ENCODE peak calls at places on chromosomes 16 and 17, in six cellular contexts. Q is CD8-positive, alpha-beta memory T cell; Z is gastrocnemius medialis; T is CD8-positive, alpha-beta T cell; W is mucosa of descending colon; H is ovary. U is an unnamed sample. For H3K9me3 and H3K36me3, the result is how much of the 10 kb centered on the place peaks cover.

GRCh38 chr17:17886747-17887146 is 50.0 kb upstream of the SREBF1 start:
- DNase-seq in W (no peak), H (no peak), Q (no peak), Z (peak), T (no peak), U (no peak)

GRCh38 chr17:5560361-5560988 is 23.8 kb downstream of the NLRP1 start:
- DNase-seq in T (no peak), Z (no peak), H (no peak), W (no peak), Q (no peak), U (no peak)

GRCh38 chr17:44523672-44523972 is 20.4 kb upstream of the GPATCH8 start:
- DNase-seq in Z (no peak), Q (no peak), H (no peak), W (no peak), T (no peak), U (no peak)

GRCh38 chr17:75922173-75922961 is 17.7 kb upstream of the MRPL38 start:
- DNase-seq in W (no peak), Z (no peak), H (no peak), T (no peak), Q (peak), U (no peak)

GRCh38 chr17:30922235-30922993 is 669 bp downstream of the ADAP2 start:
- DNase-seq in W (peak), H (no peak), Z (no peak), T (no peak), Q (no peak), U (no peak)

GRCh38 chr16:67530013-67530939 is 1.6 kb downstream of the RIPOR1 start:
- DNase-seq in Z (peak), Q (peak), H (peak), W (peak), T (peak), U (peak)

GRCh38 chr17:38352245-38353083 is 820 bp downstream of the SOCS7 start:
- DNase-seq in H (no peak), T (no peak), Q (no peak), W (peak), Z (no peak), U (peak)

GRCh38 chr17:2710804-2711607 is 558 bp downstream of the CLUH start:
- DNase-seq in Q (no peak), Z (peak), W (peak), H (peak), T (peak), U (no peak)

GRCh38 chr16:19086322-19087199 is 19.1 kb downstream of the COQ7 start:
- DNase-seq in Z (peak), Q (peak), W (peak), H (peak), T (peak), U (peak)

GRCh38 chr16:20309786-20310185 is 17.5 kb downstream of the GP2 start:
- DNase-seq in Z (no peak), H (no peak), W (no peak), Q (no peak), T (no peak), U (no peak)

GRCh38 chr16:50308237-50308965 is 42.0 kb downstream of the ADCY7 start:
- DNase-seq in H (no peak), Q (peak), T (no peak), Z (peak), W (peak), U (no peak)

GRCh38 chr16:49179714-49180330 is 101.8 kb downstream of the CBLN1 start:
- DNase-seq in Z (no peak), T (no peak), Q (no peak), W (peak), H (no peak), U (peak)

GRCh38 chr17:63571632-63572310 is 21.5 kb downstream of the DCAF7 start:
- DNase-seq in Z (no peak), H (no peak), T (no peak), W (no peak), Q (no peak), U (no peak)

GRCh38 chr16:12530291-12530690 is 273.4 kb downstream of the CPPED1 start:
- DNase-seq in T (no peak), Z (no peak), Q (no peak), W (no peak), H (no peak), U (no peak)

GRCh38 chr17:41772586-41773189 is 13.8 kb downstream of the JUP start:
- DNase-seq in Z (no peak), W (peak), H (no peak), Q (no peak), T (no peak), U (no peak)

DNA sequence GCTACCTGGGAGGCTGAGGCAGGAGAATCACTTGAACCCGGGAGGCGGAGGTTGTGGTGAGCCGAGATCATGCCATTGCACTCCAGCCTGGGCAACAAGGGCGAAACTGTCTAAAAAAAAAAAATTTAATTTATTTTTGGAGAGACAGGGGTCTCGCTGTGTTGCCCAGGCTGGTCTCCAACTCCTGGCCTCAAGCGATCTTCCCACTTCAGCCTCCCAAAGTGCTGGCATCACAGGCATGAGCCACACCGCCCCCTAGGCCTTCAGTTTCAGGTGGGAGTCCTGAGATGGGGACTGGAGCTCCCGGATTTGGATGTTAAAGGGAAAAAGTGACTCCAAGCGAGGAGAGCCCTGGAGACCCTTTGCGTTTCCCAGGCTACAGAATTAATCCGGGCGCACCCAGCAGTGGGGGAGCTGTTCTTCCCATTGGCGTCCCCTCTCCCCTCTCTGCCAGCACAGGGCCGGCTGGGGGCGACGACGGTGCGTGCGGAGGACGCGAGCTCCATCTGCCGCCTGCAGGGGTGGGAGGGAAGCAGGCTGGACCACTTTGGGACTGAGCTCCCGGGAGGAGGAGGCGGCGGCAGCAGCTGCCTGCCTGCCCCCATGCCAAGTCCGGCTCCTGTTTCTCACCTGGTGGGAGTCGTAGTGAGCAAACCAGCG is 49.3 kb upstream of the USP7 start:
- DNase-seq in Z (no peak), Q (no peak), H (no peak), T (no peak), W (no peak), U (no peak)
- H3K9me3 ChIP-seq in Z (under half), Q (under half), H (under half), T (under half), W (under half), U (under half)

GRCh38 chr16:85573045-85573695 is 40.0 kb upstream of the GSE1 start:
- DNase-seq in H (no peak), Q (no peak), Z (no peak), W (no peak), T (no peak), U (no peak)

GRCh38 chr16:85570735-85571562 is 42.2 kb upstream of the GSE1 start:
- DNase-seq in T (peak), H (no peak), Q (peak), Z (no peak), W (peak), U (no peak)

GRCh38 chr16:85571813-85572619 is 41.1 kb upstream of the GSE1 start:
- DNase-seq in W (no peak), Z (no peak), Q (no peak), H (no peak), T (no peak), U (no peak)

GRCh38 chr16:85570213-85570734 is 42.8 kb upstream of the GSE1 start:
- DNase-seq in W (peak), H (no peak), T (peak), Q (peak), Z (no peak), U (no peak)

DNA sequence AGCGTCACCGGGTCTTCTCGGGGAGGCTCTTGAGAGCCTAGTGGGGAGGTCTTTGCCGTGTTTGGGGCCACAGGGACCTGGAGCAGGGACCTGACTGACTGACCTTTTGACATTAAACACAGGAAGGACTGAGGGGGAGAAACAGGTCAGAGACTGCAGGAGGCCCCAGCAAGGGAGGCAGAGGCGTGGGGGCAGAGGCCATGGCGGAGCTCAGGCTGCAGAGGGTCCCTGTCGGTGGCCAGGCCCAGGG is 41.6 kb upstream of the GSE1 start:
- DNase-seq in H (no peak), W (peak), Q (no peak), Z (no peak), T (no peak), U (no peak)
- H3K4me3 ChIP-seq in H (no peak), W (no peak), Q (peak), Z (no peak), T (no peak), U (no peak)

GRCh38 chr16:30887927-30888326 is 6.0 kb downstream of the BCL7C start:
- DNase-seq in W (no peak), H (no peak), T (no peak), Z (no peak), Q (no peak), U (no peak)
- H3K36me3 ChIP-seq in W (under half), H (under half), T (under half), Z (under half), Q (under half), U (half or more)

DNA sequence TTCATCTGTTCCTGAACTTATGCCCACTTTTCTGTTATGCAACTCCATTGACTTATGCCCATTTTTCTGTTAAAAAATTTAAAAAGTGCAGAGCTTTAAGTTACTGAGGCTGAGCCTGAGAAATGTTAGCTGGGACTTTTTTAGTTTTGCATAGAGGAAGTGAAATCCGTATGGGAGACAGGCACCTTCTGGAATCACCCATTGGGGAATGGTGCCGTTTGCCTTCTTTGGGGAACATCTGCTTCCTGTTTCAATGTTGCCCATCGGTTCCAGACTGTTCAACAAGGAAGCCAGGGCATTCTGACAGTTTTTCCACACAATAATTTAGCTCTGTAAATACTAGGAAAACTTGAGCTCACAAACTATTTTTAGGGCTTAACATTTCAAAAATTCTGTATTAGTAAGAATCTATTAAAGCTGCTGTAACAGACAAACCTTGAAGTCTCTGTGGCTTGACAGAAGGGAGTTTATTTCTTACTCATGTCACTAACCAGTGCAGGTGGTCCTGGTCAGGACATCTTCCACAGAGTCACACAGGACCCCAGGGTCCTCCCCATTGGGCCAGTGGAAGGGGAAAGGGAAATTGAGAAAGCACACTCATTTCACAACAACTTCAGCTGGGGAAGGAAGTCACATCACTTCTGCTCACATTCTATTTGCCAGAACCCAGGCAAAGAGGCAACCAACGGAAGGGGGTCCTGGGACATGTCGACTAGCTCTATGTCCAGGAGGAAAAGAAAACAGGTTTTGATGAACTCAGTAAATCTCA is 17.2 kb downstream of the PRKCB start:
- DNase-seq in Q (no peak), Z (no peak), T (no peak), H (no peak), W (no peak), U (no peak)
- H3K9me3 ChIP-seq in Q (under half), Z (under half), T (under half), H (under half), W (under half), U (under half)

GRCh38 chr16:88599825-88600538 is 29.8 kb downstream of the ZC3H18 start:
- DNase-seq in H (no peak), Q (no peak), Z (no peak), W (no peak), T (no peak), U (no peak)

GRCh38 chr16:88595921-88596320 is 25.7 kb downstream of the ZC3H18 start:
- DNase-seq in T (no peak), H (no peak), Z (no peak), W (no peak), Q (no peak), U (no peak)

GRCh38 chr16:88599092-88599733 is 29.0 kb downstream of the ZC3H18 start:
- DNase-seq in W (peak), H (no peak), Q (no peak), T (no peak), Z (peak), U (no peak)

GRCh38 chr16:88596477-88596876 is 26.3 kb downstream of the ZC3H18 start:
- DNase-seq in W (no peak), H (no peak), Q (no peak), T (no peak), Z (no peak), U (no peak)

DNA sequence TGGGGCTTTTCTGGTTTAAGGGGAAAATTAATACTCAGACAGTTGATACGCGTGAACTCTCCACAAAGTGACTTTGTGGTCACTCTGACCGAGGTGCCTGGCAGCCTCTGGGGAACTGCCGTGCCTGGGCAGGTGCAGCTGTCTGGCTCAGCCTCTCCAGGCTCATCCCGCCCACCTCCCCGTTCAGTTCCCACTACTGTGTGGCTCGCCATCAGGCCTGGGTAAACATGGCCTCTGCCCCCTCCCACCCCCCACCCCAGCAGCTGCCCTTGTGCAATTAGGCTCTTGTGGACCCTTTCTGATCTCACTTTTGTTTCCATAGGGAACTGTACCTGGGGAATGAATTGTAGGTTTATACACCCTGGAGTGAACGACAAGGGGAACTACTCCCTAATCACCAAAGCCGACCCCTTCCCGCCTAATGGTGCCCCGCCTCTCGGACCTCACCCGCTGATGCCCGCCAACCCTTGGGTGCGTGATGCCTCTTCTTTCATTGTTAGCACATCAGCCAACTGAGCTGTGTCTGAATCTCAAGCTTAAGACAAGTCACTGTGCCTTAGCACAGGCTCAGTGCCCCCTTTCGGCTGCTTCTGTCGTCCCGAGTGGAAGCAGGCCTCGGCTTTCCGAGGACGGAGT is 27.8 kb downstream of the ZC3H18 start:
- DNase-seq in Q (no peak), H (no peak), T (no peak), W (no peak), Z (no peak), U (no peak)
- H3K4me3 ChIP-seq in Q (no peak), H (no peak), T (no peak), W (no peak), Z (no peak), U (no peak)

GRCh38 chr17:60067871-60068270 is 10.8 kb downstream of the HEATR6 start:
- DNase-seq in H (no peak), Z (no peak), W (no peak), T (no peak), Q (no peak), U (no peak)
- H3K36me3 ChIP-seq in H (under half), Z (under half), W (under half), T (under half), Q (under half), U (half or more)

U was measured in MG63.